ENCODE peak calls at places on chromosomes 6 and 20, in eight cellular contexts. One of them, this sample, is unnamed.

GRCh38 chr6:53161481-53162009 is 12.9 kb upstream of the GCM1 start:
- DNase-seq in naive thymus-derived CD4-positive, alpha-beta T cell: no peak
- DNase-seq in tibial artery: no peak
- DNase-seq in NCI-H2171: no peak
- DNase-seq in NCI-H460: no peak
- DNase-seq in endothelial cell: no peak
- DNase-seq in transverse colon: no peak
- DNase-seq in HFFc6: peak
- DNase-seq in this sample: no peak

GRCh38 chr6:3482869-3483268 is 26.0 kb upstream of the SLC22A23 start:
- DNase-seq in NCI-H460: no peak
- DNase-seq in HFFc6: no peak
- DNase-seq in transverse colon: no peak
- DNase-seq in NCI-H2171: no peak
- DNase-seq in naive thymus-derived CD4-positive, alpha-beta T cell: no peak
- DNase-seq in endothelial cell: no peak
- DNase-seq in tibial artery: no peak
- DNase-seq in this sample: no peak

GRCh38 chr20:63961664-63962425 is 5.6 kb upstream of the UCKL1 start:
- DNase-seq in tibial artery: no peak
- DNase-seq in HFFc6: no peak
- DNase-seq in NCI-H460: no peak
- DNase-seq in NCI-H2171: no peak
- DNase-seq in endothelial cell: no peak
- DNase-seq in naive thymus-derived CD4-positive, alpha-beta T cell: no peak
- DNase-seq in transverse colon: no peak
- DNase-seq in this sample: no peak

GRCh38 chr6:111038534-111039252 is 48.6 kb upstream of the SLC16A10 start:
- DNase-seq in endothelial cell: no peak
- DNase-seq in HFFc6: no peak
- DNase-seq in transverse colon: no peak
- DNase-seq in NCI-H460: no peak
- DNase-seq in tibial artery: no peak
- DNase-seq in NCI-H2171: no peak
- DNase-seq in naive thymus-derived CD4-positive, alpha-beta T cell: no peak
- DNase-seq in this sample: no peak

GRCh38 chr6:146910611-146911010 is 293.6 kb upstream of the STXBP5 start:
- DNase-seq in tibial artery: no peak
- DNase-seq in endothelial cell: no peak
- DNase-seq in HFFc6: no peak
- DNase-seq in NCI-H460: no peak
- DNase-seq in naive thymus-derived CD4-positive, alpha-beta T cell: no peak
- DNase-seq in NCI-H2171: no peak
- DNase-seq in transverse colon: no peak
- DNase-seq in this sample: no peak

GRCh38 chr6:14349507-14349906 is 231.9 kb downstream of the CD83 start:
- DNase-seq in naive thymus-derived CD4-positive, alpha-beta T cell: no peak
- DNase-seq in NCI-H460: no peak
- DNase-seq in tibial artery: no peak
- DNase-seq in endothelial cell: no peak
- DNase-seq in NCI-H2171: no peak
- DNase-seq in transverse colon: no peak
- DNase-seq in HFFc6: no peak
- DNase-seq in this sample: no peak

GRCh38 chr6:108850669-108851467 is 2.6 kb downstream of the ARMC2 start:
- DNase-seq in HFFc6: no peak
- DNase-seq in NCI-H460: no peak
- DNase-seq in NCI-H2171: no peak
- DNase-seq in tibial artery: peak
- DNase-seq in naive thymus-derived CD4-positive, alpha-beta T cell: no peak
- DNase-seq in transverse colon: no peak
- DNase-seq in endothelial cell: no peak
- DNase-seq in this sample: no peak

GRCh38 chr20:34473262-34473883 is 42.8 kb upstream of the DYNLRB1 start:
- DNase-seq in endothelial cell: peak
- DNase-seq in NCI-H2171: peak
- DNase-seq in tibial artery: peak
- DNase-seq in NCI-H460: peak
- DNase-seq in transverse colon: peak
- DNase-seq in HFFc6: peak
- DNase-seq in naive thymus-derived CD4-positive, alpha-beta T cell: peak
- DNase-seq in this sample: peak

GRCh38 chr6:129631070-129631469 is 78.9 kb downstream of the ARHGAP18 start:
- DNase-seq in tibial artery: no peak
- DNase-seq in naive thymus-derived CD4-positive, alpha-beta T cell: no peak
- DNase-seq in HFFc6: no peak
- DNase-seq in transverse colon: no peak
- DNase-seq in NCI-H2171: no peak
- DNase-seq in endothelial cell: no peak
- DNase-seq in NCI-H460: no peak
- DNase-seq in this sample: no peak

GRCh38 chr6:140445474-140446004 is 1071.1 kb upstream of the CITED2 start:
- DNase-seq in transverse colon: no peak
- DNase-seq in endothelial cell: no peak
- DNase-seq in HFFc6: peak
- DNase-seq in naive thymus-derived CD4-positive, alpha-beta T cell: no peak
- DNase-seq in NCI-H2171: no peak
- DNase-seq in tibial artery: no peak
- DNase-seq in NCI-H460: no peak
- DNase-seq in this sample: no peak

GRCh38 chr6:1481326-1481725 is 92.0 kb downstream of the FOXF2 start:
- DNase-seq in tibial artery: no peak
- DNase-seq in endothelial cell: no peak
- DNase-seq in transverse colon: no peak
- DNase-seq in HFFc6: peak
- DNase-seq in naive thymus-derived CD4-positive, alpha-beta T cell: no peak
- DNase-seq in NCI-H2171: no peak
- DNase-seq in NCI-H460: peak
- DNase-seq in this sample: no peak

This sample was measured in naive B cell.